ENCODE peak calls at places on chromosomes 6 and 20, in four cellular contexts. H is HepG2, D is H1, P is HCT116. I is an unnamed sample.

GRCh38 chr6:13319891-13320564 is 8.3 kb downstream of the TBC1D7 start:
- DNase-seq in D (no peak), H (no peak), P (no peak), I (peak)

GRCh38 chr6:54993948-54994347 is 147.4 kb downstream of the FAM83B start:
- DNase-seq in H (no peak), P (no peak), D (no peak), I (no peak)

GRCh38 chr20:20386192-20386591 is 18.3 kb downstream of the INSM1 start:
- DNase-seq in H (no peak), D (no peak), P (no peak), I (no peak)

GRCh38 chr6:162727347-162728176 is at the start of the genes PACRG and PRKN:
- DNase-seq in H (peak), D (peak), P (peak), I (peak)

GRCh38 chr6:15588966-15589634 is 73.7 kb downstream of the DTNBP1 start:
- DNase-seq in H (no peak), P (no peak), D (no peak), I (no peak)

GRCh38 chr6:87154641-87155271 is 609 bp upstream of the ZNF292 start:
- DNase-seq in D (no peak), P (no peak), H (no peak), I (peak)

GRCh38 chr20:17878912-17879602 is 89.5 kb downstream of the SNX5 start:
- DNase-seq in D (no peak), P (no peak), H (no peak), I (peak)

GRCh38 chr20:45308078-45308778 is at the start of gene MATN4:
- DNase-seq in H (no peak), P (no peak), D (no peak), I (no peak)

GRCh38 chr6:112640895-112641294 is 293.8 kb downstream of the RFPL4B start:
- DNase-seq in D (no peak), P (no peak), H (no peak), I (no peak)

GRCh38 chr6:97174471-97174870 is 108.5 kb downstream of the MMS22L start:
- DNase-seq in D (no peak), P (no peak), H (no peak), I (no peak)

GRCh38 chr20:23032056-23032455 is 3.1 kb upstream of the SSTR4 start:
- DNase-seq in D (no peak), P (no peak), H (no peak), I (no peak)

GRCh38 chr6:33772114-33772830 is 16.7 kb downstream of the LEMD2 start:
- DNase-seq in P (no peak), H (no peak), D (no peak), I (no peak)

GRCh38 chr6:98529364-98529763 is 305.0 kb upstream of the POU3F2 start:
- DNase-seq in P (no peak), D (no peak), H (no peak), I (no peak)

GRCh38 chr6:37139223-37139962 is 30.6 kb upstream of the PIM1 start:
- DNase-seq in P (no peak), H (no peak), D (no peak), I (no peak)
- TF ChIP-seq FOSL1 in P (no peak), H (no peak), D (no peak), I (no peak)

GRCh38 chr6:138432063-138432356 is 28.0 kb downstream of the HEBP2 start:
- DNase-seq in H (no peak), P (no peak), D (no peak), I (no peak)

GRCh38 chr6:138428943-138429616 is 25.1 kb downstream of the HEBP2 start:
- DNase-seq in P (peak), H (peak), D (no peak), I (peak)

GRCh38 chr6:138431276-138432062 is 27.4 kb downstream of the HEBP2 start:
- DNase-seq in P (no peak), D (no peak), H (no peak), I (no peak)

GRCh38 chr6:138429731-138430130 is 25.7 kb downstream of the HEBP2 start:
- DNase-seq in H (no peak), D (no peak), P (no peak), I (no peak)

DNA sequence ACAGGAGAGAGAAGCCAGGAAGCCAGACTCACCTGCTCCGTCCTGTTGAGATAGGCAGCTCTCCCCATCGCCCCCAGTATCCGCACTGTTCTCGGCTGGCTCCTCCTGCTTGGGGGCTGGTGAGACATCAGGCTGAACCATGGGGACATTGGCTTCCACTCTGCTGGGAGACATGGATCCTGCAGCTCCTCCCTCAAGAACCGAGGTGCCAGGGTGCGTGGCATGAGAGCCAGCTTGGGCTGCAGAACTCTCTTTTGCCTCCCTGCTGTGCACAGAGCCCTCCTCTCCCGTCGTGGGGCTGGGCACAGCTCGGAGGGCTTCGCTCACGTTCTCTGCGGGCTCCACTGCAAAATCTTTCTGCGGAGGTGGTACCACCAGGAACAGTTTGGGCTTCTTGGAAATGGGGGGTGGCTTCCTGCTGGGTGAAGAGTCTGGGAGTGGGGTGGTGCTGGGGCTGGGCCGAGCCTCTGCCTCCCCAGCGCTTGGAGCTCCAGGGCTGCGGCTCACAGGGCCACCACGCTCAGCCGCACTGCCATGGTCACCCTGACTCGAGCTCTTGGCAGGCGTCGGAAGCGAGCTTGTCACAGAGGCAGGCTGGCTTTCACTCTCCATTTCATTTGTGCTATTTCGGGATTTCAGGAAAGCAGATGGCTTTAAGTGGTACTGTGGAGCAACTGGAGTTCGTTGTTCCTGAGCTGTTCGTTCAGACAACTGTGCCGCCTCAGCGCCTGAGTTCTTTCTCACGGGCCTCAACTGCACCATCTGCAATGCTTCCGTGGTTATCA is 26.5 kb downstream of the HEBP2 start:
- DNase-seq in P (no peak), D (no peak), H (no peak), I (no peak)
- TF ChIP-seq FOSL1 in P (no peak), D (no peak), H (no peak), I (no peak)

GRCh38 chr20:12594410-12595130 is 414.2 kb upstream of the SPTLC3 start:
- DNase-seq in D (no peak), H (peak), P (no peak), I (no peak)

GRCh38 chr20:12597491-12597890 is 411.3 kb upstream of the SPTLC3 start:
- DNase-seq in D (no peak), H (no peak), P (no peak), I (no peak)

GRCh38 chr20:12593342-12593741 is 415.4 kb upstream of the SPTLC3 start:
- DNase-seq in H (no peak), P (no peak), D (no peak), I (no peak)

GRCh38 chr20:12596863-12597262 is 411.9 kb upstream of the SPTLC3 start:
- DNase-seq in H (no peak), P (no peak), D (no peak), I (no peak)

GRCh38 chr20:12595841-12596240 is 412.9 kb upstream of the SPTLC3 start:
- DNase-seq in D (no peak), H (no peak), P (no peak), I (no peak)
- TF ChIP-seq FOSL1 in D (no peak), H (no peak), P (no peak), I (no peak)

GRCh38 chr20:50226093-50226974 is 35.7 kb downstream of the CEBPB start:
- DNase-seq in P (no peak), D (no peak), H (no peak), I (peak)
- TF ChIP-seq FOSL1 in P (no peak), D (no peak), H (no peak), I (peak)

DNA sequence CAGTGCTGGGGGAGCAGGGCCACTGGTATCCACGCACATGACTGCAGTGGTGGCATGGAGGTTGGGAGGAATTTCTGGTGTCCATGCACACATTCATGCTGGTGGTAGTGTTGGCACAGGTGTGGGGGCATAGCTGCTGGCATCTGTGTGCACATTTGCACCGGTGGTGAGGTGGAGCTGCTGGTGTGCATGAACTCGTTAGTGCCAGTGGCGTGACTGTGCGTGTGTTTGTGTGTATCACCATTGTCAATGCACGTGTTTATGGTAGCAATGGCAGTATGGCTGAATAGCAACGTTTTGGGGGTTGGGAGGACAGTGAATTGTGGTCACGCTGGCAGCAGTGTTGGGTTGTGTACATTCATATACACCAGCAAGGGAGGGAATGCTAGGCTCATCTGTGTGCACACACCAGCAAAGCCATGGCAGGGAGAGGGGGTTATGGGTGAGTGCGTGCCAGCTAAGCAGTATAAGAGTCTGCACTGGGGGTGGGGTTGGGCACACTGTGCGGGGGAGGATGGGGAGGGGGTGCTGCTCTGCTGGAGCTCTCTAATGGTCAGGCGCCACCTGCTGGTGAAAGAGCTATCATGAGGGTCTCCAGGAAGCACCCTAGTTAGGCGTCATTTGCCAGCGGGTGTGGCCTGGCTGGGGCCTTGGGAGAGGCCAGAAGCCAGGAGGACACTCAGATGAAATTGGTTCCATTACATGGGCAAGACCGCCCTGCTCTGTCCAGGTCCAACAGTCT is 626.1 kb upstream of the ID4 start:
- DNase-seq in D (peak), H (peak), P (no peak), I (peak)
- TF ChIP-seq FOSL1 in D (no peak), H (no peak), P (no peak), I (no peak)

GRCh38 chr20:7352165-7352564 is 584.7 kb downstream of the BMP2 start:
- DNase-seq in P (no peak), D (no peak), H (no peak), I (no peak)

GRCh38 chr20:7346026-7346425 is 578.5 kb downstream of the BMP2 start:
- DNase-seq in D (no peak), H (no peak), P (no peak), I (no peak)

GRCh38 chr20:7347409-7347808 is 579.9 kb downstream of the BMP2 start:
- DNase-seq in P (no peak), D (no peak), H (no peak), I (no peak)

GRCh38 chr20:7346562-7346961 is 579.1 kb downstream of the BMP2 start:
- DNase-seq in H (no peak), D (no peak), P (no peak), I (no peak)

DNA sequence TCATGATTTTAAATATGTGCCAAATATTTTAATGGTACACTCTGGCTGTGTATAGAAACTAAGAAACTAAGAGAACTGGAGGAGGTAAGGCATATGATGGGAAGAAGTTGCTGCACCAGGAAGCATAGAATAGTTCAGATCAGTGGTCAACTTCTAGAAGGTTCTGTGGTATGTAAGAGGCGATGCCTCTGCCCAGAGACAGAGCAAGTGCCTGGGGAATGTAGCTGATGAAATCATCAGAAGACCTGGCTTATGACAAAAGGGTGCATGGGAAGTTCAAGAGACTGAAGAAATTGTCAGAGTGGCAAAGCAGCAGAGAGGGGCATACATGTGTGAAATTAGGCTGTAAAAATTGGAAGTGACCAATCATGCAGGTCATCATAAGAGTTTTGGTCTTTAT is 580.8 kb downstream of the BMP2 start:
- DNase-seq in H (no peak), D (no peak), P (no peak), I (no peak)
- TF ChIP-seq FOSL1 in H (no peak), D (no peak), P (no peak), I (no peak)

I was measured in K562.